ENCODE peak calls at places on chromosomes 6 and 20, in seven cellular contexts. V is nephron progenitor cell, N is tibial artery, S is astrocyte of the cerebellum, Z is fibroblast of lung, H is lung, W is NCI-H524 treated with DMSO at 0.1 percent for 48 hours. I is an unnamed sample.

GRCh38 chr20:38127011-38127621 is 38.0 kb downstream of the TGM2 start:
- DNase-seq in W (no peak), H (no peak), N (peak; percentile 69), V (no peak), Z (peak; percentile 92), S (peak; percentile 55), I (peak; percentile 53)

GRCh38 chr20:33408313-33408712 is 7.0 kb upstream of the CDK5RAP1 start:
- DNase-seq in H (no peak), N (no peak), Z (no peak), V (no peak), W (no peak), S (no peak), I (no peak)

GRCh38 chr20:1033751-1034419 is 31.8 kb upstream of the RSPO4 start:
- DNase-seq in H (no peak), W (no peak), S (no peak), N (no peak), Z (no peak), V (no peak), I (peak; percentile 16)

GRCh38 chr20:40848530-40848929 is 159.5 kb upstream of the MAFB start:
- DNase-seq in H (no peak), N (no peak), V (no peak), W (no peak), Z (no peak), S (no peak), I (no peak)

GRCh38 chr6:112360498-112360897 is 13.4 kb downstream of the RFPL4B start:
- DNase-seq in H (no peak), Z (peak; percentile 44), S (no peak), W (no peak), V (peak; percentile 21), N (no peak), I (no peak)

GRCh38 chr6:47352169-47352568 is 42.5 kb upstream of the TNFRSF21 start:
- DNase-seq in H (no peak), V (no peak), N (no peak), W (no peak), Z (no peak), S (no peak), I (peak; percentile 24)

GRCh38 chr20:44837949-44838348 is 27.6 kb upstream of the RIMS4 start:
- DNase-seq in Z (no peak), H (no peak), S (no peak), W (no peak), V (no peak), N (no peak), I (no peak)

GRCh38 chr6:26561533-26562466 is 23.6 kb downstream of the HMGN4 start:
- DNase-seq in V (no peak), Z (no peak), W (no peak), H (peak; percentile 11), N (no peak), S (no peak), I (no peak)

GRCh38 chr6:21277601-21278043 is 315.9 kb upstream of the SOX4 start:
- DNase-seq in N (no peak), S (no peak), Z (peak; percentile 66), H (no peak), W (no peak), V (no peak), I (no peak)

GRCh38 chr6:99353126-99353525 is 3.7 kb upstream of the FAXC start:
- DNase-seq in H (no peak), W (no peak), S (no peak), N (no peak), Z (no peak), V (peak; percentile 45), I (no peak)

GRCh38 chr6:73194744-73195143 is 30.6 kb downstream of the KHDC1L start:
- DNase-seq in W (no peak), V (no peak), S (no peak), N (no peak), H (no peak), Z (no peak), I (no peak)

I was measured in BE2C.